ENCODE peak calls at places on chromosomes 13 and 19, in four cellular contexts. T is fibroblast of lung, V is GM23338, J is NCI-H82. N is an unnamed sample.

GRCh38 chr13:95559100-95559499 is 6.6 kb downstream of the CLDN10 start:
- DNase-seq in T (no peak), V (no peak), J (no peak), N (no peak)

GRCh38 chr13:34346626-34347025 is 528.7 kb downstream of the RFC3 start:
- DNase-seq in T (peak; percentile 72), V (no peak), J (no peak), N (no peak)

GRCh38 chr19:17303167-17303939 is at the start of gene ABHD8:
- DNase-seq in T (peak; percentile 91), V (peak; percentile 99), J (peak; percentile 99), N (peak; percentile 80)

GRCh38 chr13:73991884-73992283 is 142.3 kb downstream of the KLF12 start:
- DNase-seq in T (no peak), V (no peak), J (peak; percentile 40), N (no peak)

GRCh38 chr13:77338961-77339401 is 12.1 kb upstream of the MYCBP2 start:
- DNase-seq in T (no peak), V (no peak), J (no peak), N (no peak)

GRCh38 chr13:23996456-23996855 is 99.2 kb upstream of the C1QTNF9B start:
- DNase-seq in T (no peak), V (no peak), J (no peak), N (no peak)

GRCh38 chr13:114328595-114328994 is 14.3 kb downstream of the CHAMP1 start:
- DNase-seq in T (no peak), V (no peak), J (no peak), N (no peak)

GRCh38 chr19:45136507-45137178 is 24.1 kb downstream of the NKPD1 start:
- DNase-seq in T (no peak), V (no peak), J (no peak), N (no peak)

GRCh38 chr13:23765531-23765930 is 123.7 kb downstream of the MIPEP start:
- DNase-seq in T (no peak), V (no peak), J (no peak), N (no peak)

GRCh38 chr19:13022859-13023636 is 27.8 kb downstream of the NFIX start:
- DNase-seq in T (peak; percentile 98), V (peak; percentile 77), J (peak; percentile 53), N (peak; percentile 59)

GRCh38 chr13:99982021-99982740 is 597 bp downstream of the ZIC2 start:
- DNase-seq in T (peak; percentile 35), V (peak; percentile 50), J (peak; percentile 55), N (no peak)

GRCh38 chr19:14347999-14348889 is 33.0 kb upstream of the ADGRE5 start:
- DNase-seq in T (peak; percentile 25), V (peak; percentile 78), J (peak; percentile 74), N (peak; percentile 8)

GRCh38 chr19:5585461-5586299 is 17.9 kb upstream of the TINCR start:
- DNase-seq in T (peak; percentile 25), V (peak; percentile 88), J (no peak), N (no peak)

GRCh38 chr13:20843177-20843576 is 59.4 kb downstream of the XPO4 start:
- DNase-seq in T (peak; percentile 57), V (no peak), J (peak; percentile 89), N (no peak)

GRCh38 chr13:31881495-31881882 is 142.2 kb downstream of the RXFP2 start:
- DNase-seq in T (no peak), V (no peak), J (no peak), N (no peak)

GRCh38 chr13:62280590-62280989 is 864.9 kb upstream of the PCDH20 start:
- DNase-seq in T (no peak), V (no peak), J (no peak), N (no peak)

GRCh38 chr13:49649244-49649962 is 21.1 kb downstream of the ARL11 start:
- DNase-seq in T (peak; percentile 41), V (peak; percentile 68), J (peak; percentile 67), N (no peak)

GRCh38 chr19:29484876-29485275 is 40.9 kb upstream of the VSTM2B start:
- DNase-seq in T (no peak), V (no peak), J (no peak), N (no peak)

GRCh38 chr13:56861472-56861871 is 279.2 kb upstream of the PRR20A start:
- DNase-seq in T (peak; percentile 29), V (no peak), J (no peak), N (no peak)

GRCh38 chr13:50731400-50731799 is 112.1 kb downstream of the DLEU7 start:
- DNase-seq in T (peak; percentile 86), V (no peak), J (no peak), N (no peak)

GRCh38 chr13:76225815-76226489 is 589.8 kb downstream of the LMO7 start:
- DNase-seq in T (peak; percentile 40), V (peak; percentile 24), J (no peak), N (no peak)

GRCh38 chr19:49952475-49952829 is 8.5 kb downstream of the SIGLEC11 start:
- DNase-seq in T (no peak), V (no peak), J (no peak), N (no peak)

GRCh38 chr19:53537523-53538377 is at the start of gene ZNF331:
- DNase-seq in T (peak; percentile 71), V (peak; percentile 85), J (peak; percentile 82), N (peak; percentile 36)

GRCh38 chr13:47672245-47672975 is 328.7 kb downstream of the SUCLA2 start:
- DNase-seq in T (peak; percentile 44), V (no peak), J (no peak), N (no peak)

GRCh38 chr13:49165798-49166752 is 54.1 kb upstream of the MLNR start:
- DNase-seq in T (no peak), V (no peak), J (no peak), N (no peak)

GRCh38 chr13:49213997-49214916 is 5.9 kb upstream of the MLNR start:
- DNase-seq in T (no peak), V (no peak), J (no peak), N (no peak)

GRCh38 chr19:35756373-35757230 is at the start of gene HSPB6:
- DNase-seq in T (peak; percentile 71), V (peak; percentile 70), J (no peak), N (no peak)

GRCh38 chr19:41877490-41877876 is 404 bp downstream of the CD79A start:
- DNase-seq in T (no peak), V (no peak), J (no peak), N (no peak)

GRCh38 chr13:51729853-51730553 is 74.0 kb downstream of the DHRS12 start:
- DNase-seq in T (peak; percentile 88), V (no peak), J (no peak), N (no peak)

GRCh38 chr19:18809149-18809978 is 18.3 kb upstream of the COMP start:
- DNase-seq in T (peak; percentile 59), V (no peak), J (no peak), N (no peak)

GRCh38 chr13:42836930-42837329 is 55.5 kb downstream of the FAM216B start:
- DNase-seq in T (peak; percentile 18), V (peak; percentile 52), J (peak; percentile 53), N (no peak)

GRCh38 chr19:801030-801860 is 4.0 kb downstream of the PTBP1 start:
- DNase-seq in T (peak; percentile 49), V (peak; percentile 15), J (no peak), N (no peak)

GRCh38 chr19:13881692-13882418 is 4.9 kb downstream of the NANOS3 start:
- DNase-seq in T (peak; percentile 73), V (peak; percentile 21), J (no peak), N (no peak)

GRCh38 chr19:39126593-39127187 is 1.1 kb downstream of the PAK4 start:
- DNase-seq in T (peak; percentile 38), V (no peak), J (no peak), N (no peak)

GRCh38 chr13:34085199-34085598 is 267.2 kb downstream of the RFC3 start:
- DNase-seq in T (no peak), V (no peak), J (no peak), N (no peak)

GRCh38 chr19:28403698-28404099 is 809.3 kb downstream of the UQCRFS1 start:
- DNase-seq in T (no peak), V (no peak), J (no peak), N (no peak)

GRCh38 chr13:48853381-48854102 is 122.2 kb upstream of the FNDC3A start:
- DNase-seq in T (peak; percentile 24), V (no peak), J (no peak), N (no peak)

N was measured in GOT3.